ENCODE peak calls at places on chromosomes 3 and 15, in ten cellular contexts. One of them, this sample, is unnamed.

GRCh38 chr3:25662921-25663320 is 1.8 kb downstream of the TOP2B start:
- DNase-seq in NT2/D1: no peak
- DNase-seq in left lung: no peak
- DNase-seq in IMR-90: peak; percentile 4
- DNase-seq in CD8-positive, alpha-beta T cell: no peak
- DNase-seq in tibial artery: no peak
- DNase-seq in ovary: no peak
- DNase-seq in suprapubic skin: no peak
- DNase-seq in mesendoderm: no peak
- DNase-seq in pancreas: no peak
- DNase-seq in this sample: no peak

GRCh38 chr3:138186803-138187295 is 252 bp upstream of the ARMC8 start:
- DNase-seq in NT2/D1: no peak
- DNase-seq in left lung: peak; percentile 96
- DNase-seq in IMR-90: peak; percentile 83
- DNase-seq in CD8-positive, alpha-beta T cell: peak; percentile 83
- DNase-seq in tibial artery: peak; percentile 88
- DNase-seq in ovary: peak; percentile 86
- DNase-seq in suprapubic skin: peak; percentile 93
- DNase-seq in mesendoderm: no peak
- DNase-seq in pancreas: peak; percentile 88
- DNase-seq in this sample: peak; percentile 85

GRCh38 chr3:19250959-19251610 is 102.8 kb downstream of the KCNH8 start:
- DNase-seq in NT2/D1: no peak
- DNase-seq in left lung: no peak
- DNase-seq in IMR-90: no peak
- DNase-seq in CD8-positive, alpha-beta T cell: no peak
- DNase-seq in tibial artery: no peak
- DNase-seq in ovary: no peak
- DNase-seq in suprapubic skin: no peak
- DNase-seq in mesendoderm: peak; percentile 47
- DNase-seq in pancreas: no peak
- DNase-seq in this sample: no peak

GRCh38 chr15:35170216-35170615 is 85.1 kb upstream of the NANOGP8 start:
- DNase-seq in NT2/D1: no peak
- DNase-seq in left lung: no peak
- DNase-seq in IMR-90: peak; percentile 68
- DNase-seq in CD8-positive, alpha-beta T cell: no peak
- DNase-seq in tibial artery: no peak
- DNase-seq in ovary: no peak
- DNase-seq in suprapubic skin: no peak
- DNase-seq in mesendoderm: no peak
- DNase-seq in pancreas: no peak
- DNase-seq in this sample: no peak

GRCh38 chr3:58274027-58274614 is 31.9 kb upstream of the RPP14 start:
- DNase-seq in NT2/D1: no peak
- DNase-seq in left lung: no peak
- DNase-seq in IMR-90: peak; percentile 26
- DNase-seq in CD8-positive, alpha-beta T cell: no peak
- DNase-seq in tibial artery: no peak
- DNase-seq in ovary: no peak
- DNase-seq in suprapubic skin: no peak
- DNase-seq in mesendoderm: no peak
- DNase-seq in pancreas: no peak
- DNase-seq in this sample: no peak

GRCh38 chr3:179098388-179099077 is 26.9 kb upstream of the ZMAT3 start:
- DNase-seq in NT2/D1: no peak
- DNase-seq in left lung: no peak
- DNase-seq in IMR-90: peak; percentile 82
- DNase-seq in CD8-positive, alpha-beta T cell: no peak
- DNase-seq in tibial artery: no peak
- DNase-seq in ovary: no peak
- DNase-seq in suprapubic skin: no peak
- DNase-seq in mesendoderm: no peak
- DNase-seq in pancreas: no peak
- DNase-seq in this sample: no peak

GRCh38 chr3:46113608-46114007 is 86.3 kb upstream of the XCR1 start:
- DNase-seq in NT2/D1: no peak
- DNase-seq in left lung: no peak
- DNase-seq in IMR-90: no peak
- DNase-seq in CD8-positive, alpha-beta T cell: no peak
- DNase-seq in tibial artery: no peak
- DNase-seq in ovary: no peak
- DNase-seq in suprapubic skin: no peak
- DNase-seq in mesendoderm: no peak
- DNase-seq in pancreas: no peak
- DNase-seq in this sample: no peak

GRCh38 chr15:87710406-87710805 is 546.1 kb downstream of the NTRK3 start:
- DNase-seq in NT2/D1: no peak
- DNase-seq in left lung: no peak
- DNase-seq in IMR-90: peak; percentile 58
- DNase-seq in CD8-positive, alpha-beta T cell: no peak
- DNase-seq in tibial artery: peak; percentile 50
- DNase-seq in ovary: peak; percentile 18
- DNase-seq in suprapubic skin: no peak
- DNase-seq in mesendoderm: no peak
- DNase-seq in pancreas: no peak
- DNase-seq in this sample: no peak

GRCh38 chr15:91100561-91101355 is 701 bp downstream of the SV2B start:
- DNase-seq in NT2/D1: no peak
- DNase-seq in left lung: no peak
- DNase-seq in IMR-90: peak; percentile 7
- DNase-seq in CD8-positive, alpha-beta T cell: no peak
- DNase-seq in tibial artery: no peak
- DNase-seq in ovary: no peak
- DNase-seq in suprapubic skin: no peak
- DNase-seq in mesendoderm: peak; percentile 18
- DNase-seq in pancreas: no peak
- DNase-seq in this sample: no peak

GRCh38 chr3:71885001-71885400 is 100.1 kb upstream of the PROK2 start:
- DNase-seq in NT2/D1: no peak
- DNase-seq in left lung: no peak
- DNase-seq in IMR-90: no peak
- DNase-seq in CD8-positive, alpha-beta T cell: no peak
- DNase-seq in tibial artery: no peak
- DNase-seq in ovary: no peak
- DNase-seq in suprapubic skin: no peak
- DNase-seq in mesendoderm: peak; percentile 72
- DNase-seq in pancreas: no peak
- DNase-seq in this sample: no peak

GRCh38 chr15:28131400-28131799 is 32.3 kb upstream of the OCA2 start:
- DNase-seq in NT2/D1: no peak
- DNase-seq in left lung: peak; percentile 65
- DNase-seq in IMR-90: no peak
- DNase-seq in CD8-positive, alpha-beta T cell: no peak
- DNase-seq in tibial artery: no peak
- DNase-seq in ovary: no peak
- DNase-seq in suprapubic skin: no peak
- DNase-seq in mesendoderm: no peak
- DNase-seq in pancreas: no peak
- DNase-seq in this sample: no peak

GRCh38 chr3:127722104-127722784 is 49.5 kb downstream of the ABTB1 start:
- DNase-seq in NT2/D1: no peak
- DNase-seq in left lung: no peak
- DNase-seq in IMR-90: no peak
- DNase-seq in CD8-positive, alpha-beta T cell: no peak
- DNase-seq in tibial artery: no peak
- DNase-seq in ovary: no peak
- DNase-seq in suprapubic skin: no peak
- DNase-seq in mesendoderm: peak; percentile 23
- DNase-seq in pancreas: no peak
- DNase-seq in this sample: no peak

DNA sequence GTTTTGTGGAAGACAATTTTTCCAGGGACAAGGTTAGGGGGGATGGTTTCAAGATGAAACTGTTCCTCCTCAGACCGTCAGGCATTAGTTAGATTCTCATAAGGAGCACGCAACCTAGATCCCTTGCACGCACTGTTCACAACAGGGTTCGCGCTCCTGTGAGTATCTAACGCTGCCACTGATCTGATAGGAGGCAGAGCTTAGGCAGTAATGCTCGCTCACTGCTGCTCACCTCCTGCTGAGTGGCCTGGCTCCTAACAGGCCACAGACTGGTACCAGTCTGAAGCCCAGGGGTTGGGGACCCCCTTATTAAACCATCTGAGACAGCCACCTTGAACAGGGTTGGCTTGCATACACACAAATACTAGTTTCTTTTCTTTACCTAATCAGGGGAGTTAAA is 13.5 kb upstream of the IMPG2 start:
- DNase-seq in NT2/D1: no peak
- DNase-seq in left lung: no peak
- DNase-seq in IMR-90: no peak
- DNase-seq in CD8-positive, alpha-beta T cell: no peak
- DNase-seq in tibial artery: no peak
- DNase-seq in ovary: no peak
- DNase-seq in suprapubic skin: no peak
- DNase-seq in mesendoderm: peak; percentile 31
- DNase-seq in pancreas: no peak
- DNase-seq in this sample: no peak
- H3K36me3 ChIP-seq in NT2/D1: no peaks in the 10 kb centered on the region
- H3K36me3 ChIP-seq in left lung: peaks cover 15% of the 10 kb centered on the region
- H3K36me3 ChIP-seq in IMR-90: no peaks in the 10 kb centered on the region
- H3K36me3 ChIP-seq in CD8-positive, alpha-beta T cell: peaks cover 19% of the 10 kb centered on the region
- H3K36me3 ChIP-seq in tibial artery: peaks cover 21% of the 10 kb centered on the region
- H3K36me3 ChIP-seq in ovary: no peaks in the 10 kb centered on the region
- H3K36me3 ChIP-seq in suprapubic skin: peaks cover 28% of the 10 kb centered on the region
- H3K36me3 ChIP-seq in mesendoderm: no peaks in the 10 kb centered on the region
- H3K36me3 ChIP-seq in pancreas: no peaks in the 10 kb centered on the region
- H3K36me3 ChIP-seq in this sample: no peaks in the 10 kb centered on the region

GRCh38 chr3:193847402-193847801 is 254.4 kb downstream of the OPA1 start:
- DNase-seq in NT2/D1: no peak
- DNase-seq in left lung: no peak
- DNase-seq in IMR-90: no peak
- DNase-seq in CD8-positive, alpha-beta T cell: no peak
- DNase-seq in tibial artery: no peak
- DNase-seq in ovary: no peak
- DNase-seq in suprapubic skin: no peak
- DNase-seq in mesendoderm: no peak
- DNase-seq in pancreas: no peak
- DNase-seq in this sample: no peak

GRCh38 chr3:193844472-193844871 is 251.5 kb downstream of the OPA1 start:
- DNase-seq in NT2/D1: no peak
- DNase-seq in left lung: no peak
- DNase-seq in IMR-90: no peak
- DNase-seq in CD8-positive, alpha-beta T cell: no peak
- DNase-seq in tibial artery: no peak
- DNase-seq in ovary: no peak
- DNase-seq in suprapubic skin: no peak
- DNase-seq in mesendoderm: no peak
- DNase-seq in pancreas: no peak
- DNase-seq in this sample: no peak

GRCh38 chr3:193848547-193848946 is 255.5 kb downstream of the OPA1 start:
- DNase-seq in NT2/D1: no peak
- DNase-seq in left lung: no peak
- DNase-seq in IMR-90: no peak
- DNase-seq in CD8-positive, alpha-beta T cell: no peak
- DNase-seq in tibial artery: no peak
- DNase-seq in ovary: no peak
- DNase-seq in suprapubic skin: no peak
- DNase-seq in mesendoderm: no peak
- DNase-seq in pancreas: no peak
- DNase-seq in this sample: no peak

GRCh38 chr3:193845144-193845543 is 252.1 kb downstream of the OPA1 start:
- DNase-seq in NT2/D1: no peak
- DNase-seq in left lung: no peak
- DNase-seq in IMR-90: no peak
- DNase-seq in CD8-positive, alpha-beta T cell: no peak
- DNase-seq in tibial artery: no peak
- DNase-seq in ovary: no peak
- DNase-seq in suprapubic skin: no peak
- DNase-seq in mesendoderm: no peak
- DNase-seq in pancreas: no peak
- DNase-seq in this sample: no peak

GRCh38 chr3:193846569-193846968 is 253.6 kb downstream of the OPA1 start:
- DNase-seq in NT2/D1: no peak
- DNase-seq in left lung: no peak
- DNase-seq in IMR-90: no peak
- DNase-seq in CD8-positive, alpha-beta T cell: no peak
- DNase-seq in tibial artery: no peak
- DNase-seq in ovary: no peak
- DNase-seq in suprapubic skin: no peak
- DNase-seq in mesendoderm: no peak
- DNase-seq in pancreas: no peak
- DNase-seq in this sample: no peak
- H3K27me3 ChIP-seq in NT2/D1: peaks cover 3% of the 10 kb centered on the region
- H3K27me3 ChIP-seq in left lung: no peaks in the 10 kb centered on the region
- H3K27me3 ChIP-seq in IMR-90: peaks cover 31% of the 10 kb centered on the region
- H3K27me3 ChIP-seq in CD8-positive, alpha-beta T cell: no peaks in the 10 kb centered on the region
- H3K27me3 ChIP-seq in tibial artery: no peaks in the 10 kb centered on the region
- H3K27me3 ChIP-seq in ovary: no peaks in the 10 kb centered on the region
- H3K27me3 ChIP-seq in suprapubic skin: no peaks in the 10 kb centered on the region
- H3K27me3 ChIP-seq in mesendoderm: no peaks in the 10 kb centered on the region
- H3K27me3 ChIP-seq in pancreas: no peaks in the 10 kb centered on the region
- H3K27me3 ChIP-seq in this sample: no peaks in the 10 kb centered on the region

DNA sequence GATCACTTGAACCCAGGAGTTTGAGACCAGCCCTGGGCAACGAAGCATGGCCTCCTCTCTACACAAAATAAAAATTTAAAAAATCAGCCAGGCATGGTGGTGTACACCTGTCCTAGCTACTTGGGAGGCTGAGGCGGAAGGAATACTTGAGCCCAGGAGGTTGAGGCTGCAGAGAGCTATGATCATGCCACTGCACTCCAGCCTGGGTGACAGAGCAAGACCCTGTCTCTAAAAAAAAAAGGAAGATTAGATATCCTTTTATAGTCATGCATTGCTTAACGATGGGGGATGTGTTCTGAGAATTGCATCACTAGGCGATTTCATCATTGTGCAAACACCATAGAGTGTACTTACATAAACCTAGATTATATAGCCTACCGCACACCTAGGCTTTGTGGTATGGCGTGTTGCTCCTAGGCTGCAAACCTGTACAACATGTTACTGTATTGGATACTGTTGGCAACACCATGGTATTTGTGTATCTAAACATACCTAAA is 12.6 kb downstream of the ALAS1 start:
- DNase-seq in NT2/D1: no peak
- DNase-seq in left lung: no peak
- DNase-seq in IMR-90: peak; percentile 55
- DNase-seq in CD8-positive, alpha-beta T cell: no peak
- DNase-seq in tibial artery: no peak
- DNase-seq in ovary: no peak
- DNase-seq in suprapubic skin: no peak
- DNase-seq in mesendoderm: no peak
- DNase-seq in pancreas: no peak
- DNase-seq in this sample: peak; percentile 78
- H3K36me3 ChIP-seq in NT2/D1: peaks cover 94% of the 10 kb centered on the region
- H3K36me3 ChIP-seq in left lung: peaks cover 100% of the 10 kb centered on the region
- H3K36me3 ChIP-seq in IMR-90: peaks cover 74% of the 10 kb centered on the region
- H3K36me3 ChIP-seq in CD8-positive, alpha-beta T cell: peaks cover 75% of the 10 kb centered on the region
- H3K36me3 ChIP-seq in tibial artery: peaks cover 82% of the 10 kb centered on the region
- H3K36me3 ChIP-seq in ovary: no peaks in the 10 kb centered on the region
- H3K36me3 ChIP-seq in suprapubic skin: peaks cover 100% of the 10 kb centered on the region
- H3K36me3 ChIP-seq in mesendoderm: peaks cover 28% of the 10 kb centered on the region
- H3K36me3 ChIP-seq in pancreas: peaks cover 33% of the 10 kb centered on the region
- H3K36me3 ChIP-seq in this sample: peaks cover 10% of the 10 kb centered on the region

DNA sequence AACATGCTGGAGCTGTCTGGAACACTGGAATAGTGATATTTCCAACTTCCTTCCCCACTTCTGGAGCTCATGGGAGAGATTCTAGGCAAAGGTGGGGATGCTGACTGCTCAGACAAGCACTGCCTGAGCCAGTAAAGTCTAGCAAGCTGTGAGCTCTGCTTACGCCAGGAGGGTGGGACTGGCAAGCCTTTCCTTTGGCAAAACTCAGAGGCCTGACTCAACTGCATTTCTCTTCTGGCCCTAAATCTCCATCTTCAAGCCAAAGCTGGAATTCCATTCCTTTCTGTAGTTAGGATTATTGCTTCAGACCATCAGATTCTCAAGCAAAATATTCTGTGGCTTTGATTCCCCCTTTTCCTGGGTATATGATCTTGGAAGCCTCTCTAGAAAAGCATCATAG is 20.3 kb upstream of the EPB42 start:
- DNase-seq in NT2/D1: no peak
- DNase-seq in left lung: no peak
- DNase-seq in IMR-90: peak; percentile 32
- DNase-seq in CD8-positive, alpha-beta T cell: no peak
- DNase-seq in tibial artery: peak; percentile 57
- DNase-seq in ovary: no peak
- DNase-seq in suprapubic skin: no peak
- DNase-seq in mesendoderm: no peak
- DNase-seq in pancreas: no peak
- DNase-seq in this sample: no peak
- H3K27me3 ChIP-seq in NT2/D1: no peaks in the 10 kb centered on the region
- H3K27me3 ChIP-seq in left lung: peaks cover 16% of the 10 kb centered on the region
- H3K27me3 ChIP-seq in IMR-90: peaks cover 61% of the 10 kb centered on the region
- H3K27me3 ChIP-seq in CD8-positive, alpha-beta T cell: no peaks in the 10 kb centered on the region
- H3K27me3 ChIP-seq in tibial artery: no peaks in the 10 kb centered on the region
- H3K27me3 ChIP-seq in ovary: no peaks in the 10 kb centered on the region
- H3K27me3 ChIP-seq in suprapubic skin: no peaks in the 10 kb centered on the region
- H3K27me3 ChIP-seq in mesendoderm: no peaks in the 10 kb centered on the region
- H3K27me3 ChIP-seq in pancreas: no peaks in the 10 kb centered on the region
- H3K27me3 ChIP-seq in this sample: no peaks in the 10 kb centered on the region

This sample was measured in Caco-2.